ENCODE peak calls at places on chromosomes 13 and 19, in six cellular contexts. F is A673; H is iPS DF 6.9; V is CD8-positive, alpha-beta T cell; E is adrenal gland; P is heart left ventricle. I is an unnamed sample. For H3K4me1, the result is how much of the 10 kb centered on the place peaks cover.

GRCh38 chr19:16190736-16191135 is 5.5 kb downstream of the FAM32A start:
- DNase-seq in H (no peak), P (no peak), V (no peak), E (no peak), F (no peak), I (no peak)

GRCh38 chr13:35554972-35555623 is 78.6 kb upstream of the MAB21L1 start:
- DNase-seq in P (no peak), F (no peak), E (no peak), V (no peak), H (no peak), I (no peak)

GRCh38 chr19:6055013-6055795 is 55.1 kb downstream of the RFX2 start:
- DNase-seq in F (no peak), E (no peak), P (no peak), H (no peak), V (no peak), I (no peak)

GRCh38 chr13:95608640-95609280 is 35.7 kb downstream of the DZIP1 start:
- DNase-seq in E (no peak), V (no peak), P (no peak), F (no peak), H (no peak), I (no peak)

GRCh38 chr13:83215627-83216026 is 666.6 kb downstream of the SLITRK1 start:
- DNase-seq in V (no peak), E (no peak), P (no peak), F (peak), H (no peak), I (no peak)

GRCh38 chr13:106919638-106920037 is 351.7 kb upstream of the ARGLU1 start:
- DNase-seq in F (peak), P (peak), V (no peak), E (peak), H (no peak), I (no peak)

GRCh38 chr13:48302920-48303330 is 626 bp upstream of the RB1 start:
- DNase-seq in H (no peak), P (no peak), E (no peak), F (no peak), V (no peak), I (no peak)

GRCh38 chr19:13043285-13043684 is 48.0 kb downstream of the NFIX start:
- DNase-seq in H (no peak), F (no peak), V (no peak), P (no peak), E (no peak), I (no peak)

GRCh38 chr19:50949792-50950320 is 3.0 kb downstream of the KLK5 start:
- DNase-seq in H (no peak), P (no peak), E (no peak), V (no peak), F (no peak), I (no peak)

GRCh38 chr13:21336609-21337008 is 122.5 kb downstream of the ZDHHC20 start:
- DNase-seq in E (no peak), P (no peak), F (no peak), V (no peak), H (no peak), I (no peak)

GRCh38 chr13:42967660-42968059 is 24.4 kb downstream of the EPSTI1 start:
- DNase-seq in H (no peak), P (no peak), E (no peak), F (no peak), V (no peak), I (no peak)

GRCh38 chr19:41702208-41702651 is 6.2 kb upstream of the CEACAM5 start:
- DNase-seq in F (peak), V (no peak), P (no peak), E (no peak), H (no peak), I (no peak)

GRCh38 chr13:107025991-107026390 is 458.1 kb upstream of the ARGLU1 start:
- DNase-seq in E (peak), H (no peak), V (no peak), F (no peak), P (peak), I (no peak)

GRCh38 chr13:111663505-111663904 is 343.1 kb downstream of the TEX29 start:
- DNase-seq in H (no peak), P (no peak), E (no peak), F (no peak), V (no peak), I (no peak)
- H3K27ac ChIP-seq in H (no peak), P (no peak), E (no peak), F (no peak), V (no peak), I (no peak)

DNA sequence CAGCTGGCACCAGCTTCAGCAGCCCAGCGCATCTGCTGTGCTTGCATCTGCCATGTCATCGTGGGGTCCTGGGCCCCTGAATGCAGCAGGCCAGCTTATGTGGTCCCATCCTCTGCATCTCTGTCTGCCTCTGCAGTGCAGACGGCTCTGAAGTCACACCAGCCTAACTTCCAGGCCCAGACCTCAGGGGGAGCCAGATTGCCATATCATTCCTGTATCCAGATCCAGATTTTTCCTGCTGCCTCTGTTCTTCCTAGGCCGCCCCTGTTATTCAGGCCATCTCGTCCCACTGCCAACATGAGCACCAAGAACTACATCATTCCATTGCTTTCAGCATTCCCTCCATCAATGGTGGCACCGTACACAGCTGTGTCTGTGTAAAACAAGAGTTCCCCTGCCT is 571.6 kb downstream of the UQCRFS1 start:
- DNase-seq in E (no peak), F (no peak), P (no peak), H (no peak), V (no peak), I (no peak)
- H3K4me1 ChIP-seq in E (under half), F (under half), P (under half), H (under half), V (under half), I (under half)

GRCh38 chr19:45306522-45307027 is 16.1 kb downstream of the CKM start:
- DNase-seq in H (no peak), P (no peak), E (no peak), V (no peak), F (peak), I (no peak)
- H3K27ac ChIP-seq in H (no peak), P (no peak), E (no peak), V (no peak), F (no peak), I (no peak)

GRCh38 chr19:47758433-47758784 is 13.1 kb downstream of the NOP53 start:
- DNase-seq in P (no peak), V (no peak), H (no peak), E (no peak), F (no peak), I (no peak)
- H3K4me1 ChIP-seq in P (under half), V (under half), H (under half), E (under half), F (under half), I (under half)

GRCh38 chr13:112428704-112429103 is 52.5 kb downstream of the SPACA7 start:
- DNase-seq in H (no peak), E (no peak), V (no peak), F (no peak), P (no peak), I (no peak)
- H3K27ac ChIP-seq in H (no peak), E (no peak), V (no peak), F (no peak), P (no peak), I (no peak)

GRCh38 chr19:34273121-34273845 is 18.9 kb downstream of the GARRE1 start:
- DNase-seq in P (no peak), E (no peak), V (no peak), H (no peak), F (no peak), I (no peak)
- H3K4me1 ChIP-seq in P (half or more), E (under half), V (half or more), H (under half), F (half or more), I (half or more)

GRCh38 chr19:40266111-40266510 is 19.0 kb downstream of the AKT2 start:
- DNase-seq in V (no peak), F (no peak), E (peak), H (no peak), P (peak), I (no peak)
- H3K27ac ChIP-seq in V (no peak), F (no peak), E (peak), H (no peak), P (peak), I (no peak)

GRCh38 chr19:18274776-18275356 is 614 bp upstream of the IQCN start:
- DNase-seq in P (peak), H (no peak), F (no peak), V (no peak), E (peak), I (peak)

GRCh38 chr19:18270304-18270703 is 3.9 kb downstream of the IQCN start:
- DNase-seq in F (no peak), E (no peak), H (no peak), P (no peak), V (no peak), I (no peak)

GRCh38 chr19:18273566-18274302 is 518 bp downstream of the IQCN start:
- DNase-seq in H (no peak), E (no peak), V (no peak), F (no peak), P (no peak), I (no peak)

GRCh38 chr19:18271433-18271841 is 2.8 kb downstream of the IQCN start:
- DNase-seq in V (no peak), F (no peak), E (no peak), P (no peak), H (no peak), I (peak)

DNA sequence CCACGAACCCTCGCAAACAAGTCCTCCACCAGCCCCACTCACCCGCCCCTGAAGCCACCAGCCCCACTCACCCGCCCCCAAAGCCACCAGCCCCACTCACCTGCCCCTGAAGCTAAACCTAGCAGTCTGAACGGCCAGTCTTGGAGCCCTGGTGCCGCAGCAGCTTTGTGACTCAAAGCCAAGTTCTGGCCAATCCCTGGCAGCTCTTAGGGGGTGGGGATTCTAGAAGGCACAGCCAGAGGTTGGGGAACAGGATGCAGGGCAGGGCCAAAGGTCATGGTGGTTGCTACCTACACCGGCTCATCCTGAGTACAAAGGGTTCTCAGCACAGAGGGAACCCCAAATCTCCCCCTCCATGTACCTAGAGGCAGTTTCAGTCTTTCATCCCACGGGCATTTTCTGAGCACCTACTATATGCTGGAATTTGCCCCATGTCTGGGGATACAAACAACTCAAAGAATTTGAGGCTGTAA is at the start of gene IQCN:
- DNase-seq in P (no peak), H (no peak), V (peak), F (no peak), E (peak), I (no peak)
- H3K4me1 ChIP-seq in P (half or more), H (under half), V (under half), F (under half), E (under half), I (under half)

DNA sequence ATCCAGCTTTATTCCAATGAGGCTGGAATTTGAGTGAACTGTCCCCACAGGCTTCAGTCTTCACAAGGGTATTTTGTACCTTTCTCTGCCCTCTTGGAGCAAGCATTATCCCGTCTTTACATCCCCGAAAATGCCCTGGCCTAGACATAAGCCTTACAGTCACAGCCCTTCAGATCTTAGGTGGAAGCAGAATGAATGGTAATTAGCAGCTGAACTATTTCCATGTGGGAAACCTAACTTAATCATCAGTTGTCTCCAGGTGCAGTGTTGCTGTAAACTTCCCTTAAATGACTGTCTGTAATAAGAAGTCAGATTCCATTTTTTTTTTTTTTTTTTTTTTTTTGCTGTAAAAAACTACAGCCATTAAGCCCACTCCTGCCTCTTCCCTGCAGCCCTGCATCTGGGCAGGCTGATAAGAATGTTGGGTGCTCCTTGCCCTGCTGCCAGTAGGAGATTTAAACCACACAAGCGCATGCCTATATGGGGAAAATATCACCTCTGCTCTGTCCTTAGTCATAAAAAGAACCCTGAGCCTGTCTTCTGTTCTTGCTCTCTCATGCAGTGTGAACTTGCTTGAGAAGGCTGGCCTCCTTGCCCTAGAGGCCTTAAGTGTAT is 426.8 kb upstream of the SLITRK5 start:
- DNase-seq in H (no peak), F (no peak), V (no peak), P (no peak), E (no peak), I (no peak)
- H3K27ac ChIP-seq in H (no peak), F (no peak), V (no peak), P (no peak), E (no peak), I (no peak)

GRCh38 chr13:98959299-98959698 is 18.6 kb downstream of the DOCK9 start:
- DNase-seq in V (no peak), H (no peak), E (no peak), F (no peak), P (no peak), I (no peak)
- H3K4me1 ChIP-seq in V (under half), H (under half), E (under half), F (under half), P (half or more), I (under half)